ENCODE peak calls at places on chromosomes 6 and 20, in nine cellular contexts. R is activated naive CD8-positive, alpha-beta T cell treated with anti-CD3 and anti-CD28 coated beads, Interleukin-2, amount 50 U/mL, for 24 hours; I is left lobe of liver; E is effector memory CD8-positive, alpha-beta T cell; O is omental fat pad; D is mucosa of descending colon; F is Right ventricle myocardium inferior; V is Right ventricle myocardium superior; N is activated CD8-positive, alpha-beta memory T cell treated with anti-CD3 and anti-CD28 coated beads, Interleukin-2, amount 10 ng/mL, durations not matched to agents 7 days and 5 days. G is an unnamed sample.

GRCh38 chr6:6434151-6434550 is 113.7 kb upstream of the F13A1 start:
- ATAC-seq in R (no peak), I (no peak), E (no peak), O (no peak), D (no peak), F (no peak), V (no peak), N (no peak), G (no peak)

GRCh38 chr6:20706293-20707165 is 172.3 kb downstream of the CDKAL1 start:
- ATAC-seq in R (peak), I (no peak), E (no peak), O (no peak), D (peak), F (no peak), V (no peak), N (no peak), G (no peak)

GRCh38 chr6:149234051-149234962 is 83.2 kb upstream of the TAB2 start:
- ATAC-seq in R (peak), I (no peak), E (peak), O (no peak), D (no peak), F (no peak), V (no peak), N (peak), G (no peak)

GRCh38 chr6:54002118-54002517 is 109.1 kb upstream of the MLIP start:
- ATAC-seq in R (no peak), I (no peak), E (no peak), O (no peak), D (no peak), F (no peak), V (no peak), N (no peak), G (no peak)

GRCh38 chr6:129852257-129852858 is 8.8 kb downstream of the TMEM244 start:
- ATAC-seq in R (no peak), I (no peak), E (peak), O (no peak), D (no peak), F (no peak), V (no peak), N (no peak), G (no peak)

GRCh38 chr6:149031545-149032317 is 284.9 kb downstream of the UST start:
- ATAC-seq in R (peak), I (peak), E (peak), O (peak), D (peak), F (no peak), V (no peak), N (peak), G (no peak)

GRCh38 chr6:5747379-5747778 is 259.3 kb downstream of the NRN1 start:
- ATAC-seq in R (no peak), I (no peak), E (no peak), O (no peak), D (no peak), F (peak), V (peak), N (no peak), G (no peak)

GRCh38 chr20:3390759-3391500 is 16.5 kb downstream of the DNAAF9 start:
- ATAC-seq in R (no peak), I (peak), E (no peak), O (no peak), D (no peak), F (peak), V (peak), N (no peak), G (no peak)

GRCh38 chr6:149974825-149975224 is 11.1 kb downstream of the ULBP1 start:
- ATAC-seq in R (no peak), I (no peak), E (peak), O (no peak), D (no peak), F (no peak), V (no peak), N (no peak), G (no peak)

GRCh38 chr6:148824960-148825359 is 78.1 kb downstream of the UST start:
- ATAC-seq in R (no peak), I (no peak), E (no peak), O (no peak), D (no peak), F (no peak), V (no peak), N (no peak), G (no peak)

GRCh38 chr6:108618623-108619152 is 58.0 kb downstream of the FOXO3 start:
- ATAC-seq in R (no peak), I (no peak), E (no peak), O (no peak), D (peak), F (no peak), V (no peak), N (no peak), G (no peak)

GRCh38 chr6:18022398-18023231 is 35.2 kb upstream of the KIF13A start:
- ATAC-seq in R (no peak), I (no peak), E (no peak), O (peak), D (no peak), F (no peak), V (no peak), N (no peak), G (no peak)

GRCh38 chr6:142855877-142856606 is 88.9 kb downstream of the HIVEP2 start:
- ATAC-seq in R (peak), I (no peak), E (peak), O (no peak), D (no peak), F (no peak), V (no peak), N (peak), G (no peak)

GRCh38 chr20:35908007-35908406 is 46.3 kb downstream of the SCAND1 start:
- ATAC-seq in R (no peak), I (no peak), E (no peak), O (no peak), D (no peak), F (no peak), V (no peak), N (no peak), G (no peak)

GRCh38 chr20:4711511-4711910 is 10.2 kb upstream of the PRND start:
- ATAC-seq in R (peak), I (no peak), E (peak), O (no peak), D (no peak), F (no peak), V (no peak), N (peak), G (no peak)

GRCh38 chr20:35326732-35327073 is 34.5 kb upstream of the FAM83C start:
- ATAC-seq in R (no peak), I (peak), E (no peak), O (no peak), D (peak), F (no peak), V (no peak), N (no peak), G (no peak)

GRCh38 chr6:27651371-27651732 is 178.4 kb upstream of the ZNF184 start:
- ATAC-seq in R (no peak), I (no peak), E (no peak), O (no peak), D (peak), F (no peak), V (no peak), N (no peak), G (no peak)

GRCh38 chr20:16904751-16905150 is 156.6 kb downstream of the OTOR start:
- ATAC-seq in R (no peak), I (no peak), E (no peak), O (no peak), D (no peak), F (no peak), V (no peak), N (no peak), G (no peak)